ENCODE peak calls at places on chromosomes 12 and 14, in nine cellular contexts. E is endothelial cell; N is body of pancreas; W is stimulated activated CD8-positive, alpha-beta memory T cell treated with anti-CD3 and anti-CD28 coated beads, Interleukin-15, amount 100 ng/mL, for 1 hour; H is COR-L47; I is hippocampal formation; F is GM12891; R is RPMI7951; D is left ventricle myocardium inferior. K is an unnamed sample.

GRCh38 chr12:45458854-45459807 is 243.2 kb downstream of the ANO6 start:
- DNase-seq in H (no peak), I (no peak), D (no peak), W (no peak), F (no peak), R (peak), N (no peak), E (no peak), K (no peak)

GRCh38 chr12:17030338-17030737 is 424.4 kb upstream of the LMO3 start:
- DNase-seq in I (no peak), W (no peak), N (no peak), R (no peak), D (no peak), H (peak), F (no peak), E (no peak), K (no peak)

GRCh38 chr12:2142068-2142467 is 89.3 kb downstream of the CACNA1C start:
- DNase-seq in W (no peak), F (no peak), N (no peak), D (no peak), H (no peak), E (no peak), R (no peak), I (no peak), K (no peak)

GRCh38 chr14:89364316-89364715 is 52.7 kb downstream of the FOXN3 start:
- DNase-seq in F (no peak), N (no peak), D (no peak), W (no peak), E (no peak), I (no peak), H (no peak), R (no peak), K (no peak)

GRCh38 chr12:40647651-40648050 is 44.6 kb upstream of the CNTN1 start:
- DNase-seq in W (no peak), E (no peak), R (no peak), H (no peak), F (no peak), I (no peak), N (no peak), D (no peak), K (no peak)

GRCh38 chr14:101500061-101500460 is 61.2 kb upstream of the DIO3 start:
- DNase-seq in W (no peak), E (no peak), R (no peak), I (no peak), N (peak), F (no peak), H (no peak), D (no peak), K (no peak)

GRCh38 chr12:102342281-102343006 is 137.9 kb downstream of the IGF1 start:
- DNase-seq in E (no peak), I (no peak), N (peak), W (no peak), H (no peak), F (no peak), R (no peak), D (no peak), K (no peak)

GRCh38 chr12:16972923-16973770 is 367.2 kb upstream of the LMO3 start:
- DNase-seq in E (no peak), N (no peak), F (no peak), R (no peak), W (no peak), H (no peak), I (no peak), D (no peak), K (no peak)

GRCh38 chr12:104370989-104371870 is 67.7 kb downstream of the EID3 start:
- DNase-seq in N (no peak), R (peak), E (peak), F (no peak), W (no peak), H (no peak), D (no peak), I (no peak), K (no peak)

GRCh38 chr14:77214216-77214615 is 32.6 kb downstream of the TMEM63C start:
- DNase-seq in E (no peak), D (no peak), F (no peak), I (no peak), H (no peak), R (no peak), N (no peak), W (no peak), K (no peak)

GRCh38 chr14:65373671-65374039 is 38.9 kb upstream of the FUT8 start:
- DNase-seq in D (no peak), N (peak), I (peak), H (peak), R (no peak), W (no peak), E (no peak), F (no peak), K (peak)

GRCh38 chr14:21095430-21096205 is 2.8 kb downstream of the ZNF219 start:
- DNase-seq in I (no peak), R (no peak), W (no peak), E (no peak), N (no peak), F (no peak), D (no peak), H (no peak), K (no peak)

GRCh38 chr12:4011597-4011996 is 138.4 kb upstream of the PARP11 start:
- DNase-seq in N (no peak), H (no peak), E (no peak), W (no peak), R (no peak), I (no peak), D (no peak), F (no peak), K (no peak)

GRCh38 chr14:22070119-22070982 is 396.7 kb upstream of the OR4E1 start:
- DNase-seq in H (no peak), E (peak), R (peak), W (no peak), I (no peak), N (no peak), D (peak), F (no peak), K (no peak)

GRCh38 chr14:23580948-23581281 is 2.3 kb upstream of the JPH4 start:
- DNase-seq in D (no peak), E (no peak), H (no peak), N (no peak), R (no peak), I (no peak), W (no peak), F (no peak), K (no peak)

GRCh38 chr14:38836539-38836938 is 266.5 kb downstream of the SEC23A start:
- DNase-seq in H (no peak), I (no peak), E (no peak), D (no peak), F (no peak), N (no peak), R (no peak), W (no peak), K (no peak)

GRCh38 chr14:75626857-75627256 is 33.8 kb downstream of the ERG28 start:
- DNase-seq in I (no peak), W (no peak), N (no peak), R (no peak), H (no peak), D (no peak), F (no peak), E (no peak), K (no peak)

GRCh38 chr14:69547701-69548348 is 26.8 kb downstream of the CCDC177 start:
- DNase-seq in F (peak), I (no peak), H (no peak), W (no peak), R (no peak), N (no peak), E (peak), D (no peak), K (no peak)

GRCh38 chr12:23950011-23950774 is 723 bp upstream of the SOX5 start:
- DNase-seq in D (no peak), H (no peak), I (peak), F (no peak), N (no peak), W (no peak), R (no peak), E (peak), K (peak)

GRCh38 chr12:27460471-27460978 is 14.0 kb downstream of the SMCO2 start:
- DNase-seq in D (no peak), H (no peak), E (no peak), N (no peak), F (no peak), R (peak), I (no peak), W (no peak), K (no peak)

GRCh38 chr14:31937730-31938346 is 139.3 kb upstream of the ARHGAP5 start:
- DNase-seq in E (no peak), F (peak), N (no peak), H (no peak), D (peak), W (peak), I (no peak), R (peak), K (peak)

GRCh38 chr12:50039151-50039835 is 14.0 kb upstream of the RACGAP1 start:
- DNase-seq in N (peak), H (peak), E (peak), F (peak), W (peak), D (peak), I (peak), R (peak), K (peak)

GRCh38 chr12:81942588-81942987 is 183.4 kb upstream of the PPFIA2 start:
- DNase-seq in H (no peak), I (no peak), E (no peak), R (no peak), N (no peak), W (no peak), F (no peak), D (no peak), K (no peak)

GRCh38 chr14:61475316-61475715 is 153.9 kb downstream of the PRKCH start:
- DNase-seq in F (no peak), H (peak), W (no peak), E (no peak), D (no peak), I (no peak), N (no peak), R (peak), K (peak)

GRCh38 chr12:121911824-121912585 is 6.4 kb upstream of the CFAP251 start:
- DNase-seq in E (no peak), H (no peak), R (no peak), N (no peak), I (no peak), F (no peak), D (no peak), W (no peak), K (no peak)